ENCODE peak calls at places on chromosome 7, in six cellular contexts. F is cardiac muscle cell, Q is cardiac fibroblast, V is HAP-1, B is AG10803, Y is body of pancreas. P is an unnamed sample.

GRCh38 chr7:132280335-132280734 is 295.9 kb downstream of the PLXNA4 start:
- DNase-seq in F (no peak), Q (no peak), V (no peak), B (no peak), Y (no peak), P (no peak)

GRCh38 chr7:27605689-27606269 is 56.9 kb downstream of the HIBADH start:
- DNase-seq in F (peak; percentile 17), Q (peak; percentile 51), V (peak; percentile 54), B (peak; percentile 26), Y (no peak), P (no peak)

GRCh38 chr7:74502216-74502891 is 48.6 kb downstream of the GTF2IRD1 start:
- DNase-seq in F (no peak), Q (no peak), V (no peak), B (peak; percentile 14), Y (peak; percentile 86), P (no peak)

GRCh38 chr7:136018104-136018503 is 40.9 kb upstream of the MTPN start:
- DNase-seq in F (no peak), Q (no peak), V (no peak), B (peak; percentile 12), Y (no peak), P (no peak)

GRCh38 chr7:1027285-1028043 is 16.9 kb upstream of the GPR146 start:
- DNase-seq in F (peak; percentile 56), Q (peak; percentile 48), V (peak; percentile 41), B (peak; percentile 35), Y (peak; percentile 54), P (no peak)

GRCh38 chr7:91239171-91239604 is 25.0 kb upstream of the FZD1 start:
- DNase-seq in F (no peak), Q (peak; percentile 87), V (no peak), B (peak; percentile 86), Y (no peak), P (peak; percentile 77)

GRCh38 chr7:112433289-112433688 is 17.0 kb upstream of the IFRD1 start:
- DNase-seq in F (no peak), Q (no peak), V (no peak), B (no peak), Y (no peak), P (no peak)

GRCh38 chr7:102425639-102426267 is 7.6 kb upstream of the ORAI2 start:
- DNase-seq in F (no peak), Q (no peak), V (no peak), B (no peak), Y (no peak), P (no peak)

GRCh38 chr7:137084607-137085380 is 216.3 kb downstream of the CHRM2 start:
- DNase-seq in F (no peak), Q (peak; percentile 10), V (no peak), B (peak; percentile 15), Y (no peak), P (no peak)

GRCh38 chr7:1852781-1853618 is 182.9 kb downstream of the ELFN1 start:
- DNase-seq in F (no peak), Q (no peak), V (no peak), B (no peak), Y (peak; percentile 9), P (no peak)

GRCh38 chr7:105652359-105652993 is 71.2 kb upstream of the EFCAB10 start:
- DNase-seq in F (peak; percentile 84), Q (peak; percentile 86), V (peak; percentile 68), B (peak; percentile 75), Y (peak; percentile 84), P (peak; percentile 36)
- H3K4me3 ChIP-seq in F (no peak overlapping the region), Q (no peak overlapping the region), V (no peak overlapping the region), B (no peak overlapping the region), Y (no peak overlapping the region), P (no peak overlapping the region)

GRCh38 chr7:37831214-37831613 is 17.2 kb upstream of the NME8 start:
- DNase-seq in F (no peak), Q (no peak), V (no peak), B (no peak), Y (no peak), P (no peak)

GRCh38 chr7:37832194-37832593 is 16.2 kb upstream of the NME8 start:
- DNase-seq in F (no peak), Q (peak; percentile 70), V (no peak), B (peak; percentile 4), Y (peak; percentile 48), P (no peak)

GRCh38 chr7:37833818-37834146 is 14.6 kb upstream of the NME8 start:
- DNase-seq in F (no peak), Q (no peak), V (no peak), B (no peak), Y (no peak), P (no peak)

DNA sequence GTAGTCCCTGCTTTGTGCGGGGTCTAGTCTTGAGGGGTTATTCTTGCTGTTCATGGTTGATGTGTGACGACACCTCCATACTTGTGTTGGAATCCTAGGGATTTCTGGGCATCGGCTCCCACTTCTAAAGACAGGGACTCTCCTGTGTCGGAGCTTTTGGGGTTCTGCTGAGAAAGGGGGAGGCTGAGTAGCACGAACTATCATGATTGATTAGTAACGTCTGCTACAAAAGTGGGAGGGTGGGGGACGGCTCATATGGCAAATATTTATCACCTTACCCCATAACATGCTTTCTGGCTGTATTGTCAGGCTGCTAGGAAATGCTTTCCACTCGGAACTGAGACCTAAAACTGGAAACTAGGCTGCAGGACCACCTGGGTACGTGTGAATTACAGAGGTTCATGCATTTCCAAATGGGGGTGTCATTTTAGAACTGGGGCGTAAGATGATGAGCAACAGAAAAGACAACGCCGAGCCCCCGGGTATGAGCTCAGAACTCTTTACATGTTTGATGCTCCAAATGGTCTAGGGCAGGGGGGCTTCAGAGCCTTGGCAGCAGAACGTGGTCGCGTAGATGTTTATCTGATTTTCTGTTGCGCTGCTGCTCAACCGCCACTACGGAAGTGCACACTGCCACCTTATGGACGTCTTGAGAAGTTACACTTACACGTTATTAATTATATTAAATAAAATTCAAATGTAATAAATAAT is 15.1 kb upstream of the NME8 start:
- DNase-seq in F (peak; percentile 71), Q (peak; percentile 56), V (peak; percentile 44), B (peak; percentile 53), Y (peak; percentile 40), P (peak; percentile 7)
- H3K4me3 ChIP-seq in F (no peak overlapping the region), Q (peak overlapping the region; percentile 38), V (no peak overlapping the region), B (peak overlapping the region; percentile 55), Y (no peak overlapping the region), P (peak overlapping the region; percentile 35)

GRCh38 chr7:6258440-6259182 is 13.8 kb downstream of the CYTH3 start:
- DNase-seq in F (no peak), Q (peak; percentile 97), V (no peak), B (peak; percentile 96), Y (no peak), P (peak; percentile 85)
- H3K4me3 ChIP-seq in F (no peak overlapping the region), Q (no peak overlapping the region), V (no peak overlapping the region), B (no peak overlapping the region), Y (no peak overlapping the region), P (no peak overlapping the region)

DNA sequence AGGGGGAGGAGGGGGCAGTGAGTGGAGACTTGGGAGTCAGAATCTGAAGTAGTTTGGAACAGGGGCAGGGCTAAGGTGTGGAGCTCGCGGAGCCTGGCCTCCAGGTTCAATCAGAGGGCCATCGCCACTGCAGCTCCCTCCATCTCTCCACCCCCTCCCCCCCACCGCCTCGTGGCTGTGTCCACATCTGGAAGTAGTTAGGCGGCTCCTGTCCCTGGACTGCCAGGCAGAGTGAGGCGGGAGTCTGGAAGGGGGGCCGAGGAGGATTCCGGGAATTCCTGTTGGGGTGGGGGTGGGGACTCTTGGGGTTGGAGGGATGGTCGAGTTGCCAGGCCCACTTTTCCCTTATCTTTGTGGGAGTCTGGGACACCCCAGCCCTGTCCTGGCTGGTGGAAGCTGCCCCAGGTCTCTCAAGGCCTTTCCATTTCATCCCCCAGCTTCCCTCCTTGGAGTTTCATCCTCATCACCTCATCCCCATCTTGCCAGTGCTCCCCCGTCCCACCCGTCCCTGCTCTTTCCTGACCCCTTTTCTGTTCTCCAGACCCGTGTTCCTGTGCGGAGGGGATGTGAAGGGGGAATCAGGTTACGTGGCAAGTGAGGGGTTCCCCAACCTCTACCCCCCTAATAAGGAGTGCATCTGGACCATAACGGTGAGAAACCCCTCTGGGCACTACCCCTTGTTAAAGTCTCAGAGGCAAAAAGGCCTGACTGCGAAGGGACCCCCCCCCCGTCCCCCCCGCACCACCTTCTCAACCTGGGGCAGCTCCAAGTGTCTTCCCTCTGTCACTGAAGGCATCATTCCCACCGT is 930 bp downstream of the PCOLCE start:
- DNase-seq in F (peak; percentile 76), Q (peak; percentile 90), V (no peak), B (peak; percentile 89), Y (peak; percentile 46), P (peak; percentile 54)
- H3K4me3 ChIP-seq in F (no peak overlapping the region), Q (peak overlapping the region; percentile 77), V (no peak overlapping the region), B (peak overlapping the region; percentile 97), Y (no peak overlapping the region), P (peak overlapping the region; percentile 89)

DNA sequence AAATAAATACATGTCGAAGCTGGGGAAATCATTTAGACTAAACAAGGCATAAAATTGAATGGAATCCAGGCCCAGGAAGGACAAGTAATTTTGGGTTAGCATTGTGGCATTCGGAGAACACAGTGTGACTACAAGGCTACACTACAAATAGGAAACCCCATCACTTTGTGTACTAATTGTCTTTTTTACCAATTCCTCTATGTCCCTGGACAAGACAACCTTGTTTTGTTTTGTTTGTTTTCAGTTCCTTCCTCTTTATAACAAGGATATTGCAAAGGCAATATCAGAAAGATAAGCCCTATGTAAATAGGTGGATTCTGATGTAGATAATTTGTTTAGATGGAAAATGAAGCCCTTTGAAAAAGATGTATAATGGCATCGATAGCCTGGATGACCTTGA is 215.9 kb upstream of the MKLN1 start:
- DNase-seq in F (no peak), Q (no peak), V (no peak), B (no peak), Y (no peak), P (no peak)
- H3K4me3 ChIP-seq in F (no peak overlapping the region), Q (peak overlapping the region; percentile 30), V (no peak overlapping the region), B (peak overlapping the region; percentile 80), Y (no peak overlapping the region), P (no peak overlapping the region)

GRCh38 chr7:44961844-44962482 is 16.9 kb downstream of the MYO1G start:
- DNase-seq in F (no peak), Q (no peak), V (no peak), B (no peak), Y (no peak), P (no peak)
- H3K4me3 ChIP-seq in F (peak overlapping the region; percentile 14), Q (no peak overlapping the region), V (no peak overlapping the region), B (no peak overlapping the region), Y (no peak overlapping the region), P (peak overlapping the region; percentile 48)

GRCh38 chr7:47304727-47305719 is 276.9 kb downstream of the TNS3 start:
- DNase-seq in F (no peak), Q (no peak), V (no peak), B (no peak), Y (no peak), P (no peak)

GRCh38 chr7:47310020-47310419 is 271.9 kb downstream of the TNS3 start:
- DNase-seq in F (no peak), Q (no peak), V (no peak), B (no peak), Y (no peak), P (no peak)

GRCh38 chr7:47308808-47309207 is 273.1 kb downstream of the TNS3 start:
- DNase-seq in F (no peak), Q (no peak), V (no peak), B (no peak), Y (no peak), P (no peak)

GRCh38 chr7:47303695-47304453 is 278.0 kb downstream of the TNS3 start:
- DNase-seq in F (no peak), Q (no peak), V (no peak), B (no peak), Y (no peak), P (no peak)

DNA sequence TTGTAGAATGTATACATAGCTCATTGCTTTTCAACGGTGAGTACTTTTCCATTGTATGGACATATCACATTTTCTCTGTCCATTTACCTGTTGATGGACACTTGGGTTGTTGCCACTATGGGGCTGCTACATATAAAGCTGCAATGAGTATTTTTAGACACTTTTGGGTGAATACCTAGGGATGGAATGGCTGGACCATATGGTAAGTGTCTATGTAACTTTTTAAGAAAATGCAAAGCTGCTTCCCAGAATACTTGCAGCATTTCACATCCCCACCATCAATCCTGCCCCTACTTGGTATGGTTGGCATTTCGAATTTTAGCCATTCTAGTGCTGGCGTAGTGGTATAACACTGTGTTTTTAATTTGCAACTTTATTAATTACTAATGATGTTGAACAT is 274.6 kb downstream of the TNS3 start:
- DNase-seq in F (no peak), Q (no peak), V (no peak), B (no peak), Y (no peak), P (no peak)
- H3K4me3 ChIP-seq in F (no peak overlapping the region), Q (no peak overlapping the region), V (no peak overlapping the region), B (no peak overlapping the region), Y (no peak overlapping the region), P (no peak overlapping the region)